ENCODE peak calls at places on chromosomes 3 and 15, in seven cellular contexts. I is kidney, W is cardiac muscle cell, J is heart right ventricle, T is AG04449, P is sigmoid colon, E is DND-41. S is an unnamed sample.

GRCh38 chr3:195563317-195563716 is 20.2 kb upstream of the PPP1R2 start:
- DNase-seq in I (no peak), W (no peak), J (no peak), T (no peak), P (no peak), E (no peak), S (no peak)

GRCh38 chr15:44265757-44266156 is 22.8 kb upstream of the GOLM2 start:
- DNase-seq in I (no peak), W (no peak), J (no peak), T (no peak), P (no peak), E (no peak), S (no peak)

GRCh38 chr15:74398183-74398582 is 30.7 kb upstream of the CYP11A1 start:
- DNase-seq in I (no peak), W (no peak), J (no peak), T (no peak), P (no peak), E (peak), S (no peak)

GRCh38 chr15:74179983-74180688 is 6.6 kb downstream of the ISLR start:
- DNase-seq in I (peak), W (no peak), J (peak), T (no peak), P (peak), E (no peak), S (no peak)

GRCh38 chr3:52671676-52672075 is 14.0 kb downstream of the PBRM1 start:
- DNase-seq in I (no peak), W (no peak), J (no peak), T (no peak), P (no peak), E (no peak), S (no peak)

GRCh38 chr3:127671523-127672428 is 976 bp upstream of the ABTB1 start:
- DNase-seq in I (peak), W (no peak), J (no peak), T (no peak), P (peak), E (peak), S (peak)

GRCh38 chr15:57398336-57398735 is 22.0 kb downstream of the CGNL1 start:
- DNase-seq in I (no peak), W (no peak), J (no peak), T (no peak), P (no peak), E (no peak), S (no peak)

GRCh38 chr15:83978588-83978987 is 257.0 kb upstream of the GOLGA6L4 start:
- DNase-seq in I (no peak), W (no peak), J (no peak), T (no peak), P (no peak), E (no peak), S (no peak)

GRCh38 chr15:80123034-80123433 is 29.8 kb upstream of the FAH start:
- DNase-seq in I (no peak), W (no peak), J (no peak), T (no peak), P (no peak), E (no peak), S (no peak)

GRCh38 chr3:53978386-53978785 is 86.7 kb upstream of the SELENOK start:
- DNase-seq in I (no peak), W (no peak), J (no peak), T (no peak), P (no peak), E (no peak), S (no peak)

GRCh38 chr3:114624047-114624445 is 330.2 kb downstream of the TIGIT start:
- DNase-seq in I (peak), W (peak), J (peak), T (no peak), P (peak), E (no peak), S (no peak)

GRCh38 chr3:160616721-160617120 is 51.4 kb upstream of the KPNA4 start:
- DNase-seq in I (no peak), W (peak), J (no peak), T (peak), P (no peak), E (no peak), S (no peak)

GRCh38 chr3:195063596-195064193 is 207.3 kb downstream of the XXYLT1 start:
- DNase-seq in I (peak), W (no peak), J (no peak), T (no peak), P (no peak), E (no peak), S (no peak)

GRCh38 chr15:37891754-37892368 is 42.6 kb upstream of the TMCO5A start:
- DNase-seq in I (no peak), W (peak), J (no peak), T (no peak), P (no peak), E (no peak), S (peak)

GRCh38 chr3:179098388-179099077 is 26.9 kb upstream of the ZMAT3 start:
- DNase-seq in I (no peak), W (no peak), J (no peak), T (no peak), P (no peak), E (no peak), S (no peak)

GRCh38 chr3:140842984-140843649 is 98.5 kb upstream of the SLC25A36 start:
- DNase-seq in I (no peak), W (no peak), J (no peak), T (no peak), P (no peak), E (no peak), S (no peak)
- H3K4me3 ChIP-seq in I (no peak), W (no peak), J (no peak), T (no peak), P (no peak), E (no peak), S (no peak)

GRCh38 chr3:74617786-74618185 is 3.3 kb upstream of the CNTN3 start:
- DNase-seq in I (no peak), W (no peak), J (no peak), T (no peak), P (no peak), E (no peak), S (no peak)

GRCh38 chr3:74607803-74608202 is 6.7 kb downstream of the CNTN3 start:
- DNase-seq in I (no peak), W (no peak), J (no peak), T (no peak), P (no peak), E (no peak), S (no peak)

GRCh38 chr3:74614133-74614967 is at the start of gene CNTN3:
- DNase-seq in I (peak), W (peak), J (peak), T (no peak), P (peak), E (no peak), S (no peak)

GRCh38 chr3:74613566-74613965 is 893 bp downstream of the CNTN3 start:
- DNase-seq in I (no peak), W (no peak), J (no peak), T (no peak), P (no peak), E (no peak), S (no peak)

GRCh38 chr3:74613060-74613459 is 1.4 kb downstream of the CNTN3 start:
- DNase-seq in I (no peak), W (no peak), J (no peak), T (no peak), P (no peak), E (no peak), S (no peak)
- H3K4me3 ChIP-seq in I (peak), W (no peak), J (no peak), T (peak), P (peak), E (no peak), S (no peak)

DNA sequence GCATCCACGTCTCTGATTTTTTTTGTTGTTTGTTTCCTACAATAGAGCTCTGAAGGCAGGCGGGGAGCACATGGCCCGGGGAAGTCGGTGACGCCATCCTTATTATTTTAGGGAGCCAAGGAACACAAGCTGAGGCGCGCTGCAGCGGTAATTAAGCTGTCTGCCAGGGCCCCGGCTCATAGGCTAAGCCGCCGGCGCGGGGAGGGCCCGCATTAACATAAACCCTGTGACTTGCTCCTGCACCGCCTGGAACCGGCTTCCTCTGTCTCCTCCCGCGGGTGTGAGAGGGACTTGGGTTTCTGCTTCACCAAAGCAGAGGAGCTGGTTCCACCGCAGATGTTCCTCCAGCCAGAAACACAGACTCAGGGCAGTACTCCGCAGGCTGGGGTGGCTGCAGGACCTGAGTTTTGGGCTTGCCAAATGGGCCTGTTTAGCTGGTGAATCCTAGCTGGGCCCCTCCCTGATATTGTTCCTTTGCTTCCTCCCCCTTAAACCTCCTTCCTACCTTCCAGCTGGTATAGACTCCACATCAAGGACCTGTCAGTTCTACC is 25.3 kb downstream of the ANP32A start:
- DNase-seq in I (peak), W (peak), J (peak), T (peak), P (peak), E (no peak), S (no peak)
- H3K4me3 ChIP-seq in I (peak), W (no peak), J (peak), T (no peak), P (peak), E (no peak), S (no peak)

GRCh38 chr3:124851136-124851535 is 36.0 kb downstream of the ITGB5 start:
- DNase-seq in I (no peak), W (no peak), J (no peak), T (no peak), P (no peak), E (no peak), S (no peak)
- H3K4me3 ChIP-seq in I (no peak), W (no peak), J (no peak), T (no peak), P (no peak), E (no peak), S (no peak)

GRCh38 chr3:151905647-151906046 is 32.2 kb downstream of the SUCNR1 start:
- DNase-seq in I (no peak), W (no peak), J (no peak), T (no peak), P (no peak), E (no peak), S (no peak)

GRCh38 chr3:151901282-151901945 is 28.0 kb downstream of the SUCNR1 start:
- DNase-seq in I (no peak), W (no peak), J (no peak), T (no peak), P (peak), E (no peak), S (no peak)

GRCh38 chr3:151900460-151900859 is 27.0 kb downstream of the SUCNR1 start:
- DNase-seq in I (no peak), W (no peak), J (no peak), T (no peak), P (no peak), E (no peak), S (no peak)

GRCh38 chr3:151903501-151903991 is 30.1 kb downstream of the SUCNR1 start:
- DNase-seq in I (no peak), W (peak), J (no peak), T (no peak), P (no peak), E (no peak), S (no peak)

DNA sequence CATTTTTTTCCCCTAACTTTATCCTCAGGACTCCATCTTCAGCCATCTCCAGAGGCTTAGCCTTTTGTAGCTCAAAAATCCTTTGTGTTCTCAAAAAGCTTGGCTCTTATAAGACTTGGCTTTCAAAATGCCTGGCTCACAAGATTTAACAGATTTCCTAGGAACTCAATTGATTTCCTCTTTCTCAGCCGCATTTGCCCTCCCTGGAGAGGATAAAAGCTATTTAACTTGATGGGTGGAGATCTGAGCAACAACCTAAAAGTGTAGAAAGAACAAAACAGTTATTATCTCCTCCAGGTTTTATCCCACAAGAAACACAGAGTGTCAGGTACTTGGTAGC is 28.5 kb downstream of the SUCNR1 start:
- DNase-seq in I (no peak), W (no peak), J (no peak), T (no peak), P (no peak), E (no peak), S (no peak)
- H3K4me3 ChIP-seq in I (no peak), W (no peak), J (no peak), T (no peak), P (no peak), E (no peak), S (no peak)

DNA sequence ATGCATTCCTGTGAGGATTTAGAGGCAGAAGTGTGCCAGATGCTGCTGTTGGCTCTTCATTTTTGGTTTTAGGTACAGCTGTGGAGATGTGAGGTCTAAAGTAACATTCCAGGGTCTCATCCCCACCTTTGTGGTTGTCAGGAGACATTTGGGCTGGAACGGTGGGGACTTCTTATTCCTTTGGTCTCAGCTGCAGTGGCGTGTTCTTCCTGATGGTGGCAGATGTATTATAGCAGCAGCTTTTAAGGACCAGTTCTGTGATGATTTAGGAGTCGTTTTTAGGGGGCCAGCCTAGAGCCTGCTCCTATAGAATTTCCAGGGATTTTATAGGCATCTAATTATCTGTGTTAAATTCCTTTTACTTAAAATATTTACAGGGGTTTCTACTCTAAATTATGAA is 221.0 kb upstream of the EOMES start:
- DNase-seq in I (no peak), W (peak), J (no peak), T (no peak), P (no peak), E (peak), S (peak)
- H3K4me3 ChIP-seq in I (no peak), W (no peak), J (no peak), T (no peak), P (no peak), E (no peak), S (no peak)

GRCh38 chr3:108218811-108219210 is 3.4 kb downstream of the IFT57 start:
- DNase-seq in I (no peak), W (no peak), J (no peak), T (no peak), P (no peak), E (no peak), S (no peak)

GRCh38 chr3:108221403-108221802 is 821 bp downstream of the IFT57 start:
- DNase-seq in I (no peak), W (no peak), J (no peak), T (no peak), P (no peak), E (no peak), S (no peak)

GRCh38 chr3:108215876-108216275 is 6.3 kb downstream of the IFT57 start:
- DNase-seq in I (no peak), W (no peak), J (no peak), T (no peak), P (no peak), E (no peak), S (no peak)

GRCh38 chr3:108221911-108222812 is at the start of gene IFT57:
- DNase-seq in I (peak), W (peak), J (peak), T (peak), P (peak), E (peak), S (peak)

DNA sequence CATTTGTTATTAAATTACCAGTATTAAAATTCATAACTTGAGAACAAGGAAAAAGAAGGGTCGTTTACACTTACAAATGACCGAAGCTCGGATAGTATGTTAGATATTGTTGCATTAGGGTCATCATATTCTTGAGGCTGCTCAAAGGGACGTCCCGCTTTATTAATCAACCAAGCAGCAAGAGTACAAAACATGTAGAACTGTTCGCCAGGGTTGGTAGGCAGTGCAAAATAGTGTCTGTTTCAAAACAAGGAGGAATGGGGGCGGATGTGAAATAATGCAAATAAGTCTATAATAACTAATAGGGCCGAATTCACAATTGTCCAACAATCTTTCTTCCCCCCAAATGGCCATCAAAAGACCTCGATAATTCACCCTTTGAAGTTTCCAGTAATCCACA is 2.9 kb downstream of the IFT57 start:
- DNase-seq in I (no peak), W (no peak), J (no peak), T (no peak), P (no peak), E (no peak), S (no peak)
- H3K4me3 ChIP-seq in I (no peak), W (no peak), J (no peak), T (no peak), P (no peak), E (no peak), S (no peak)